ENCODE peak calls at places on chromosome 7, in five cellular contexts. One of them, this sample, is unnamed.

GRCh38 chr7:143910473-143911248 is 8.7 kb upstream of the TCAF1 start:
- DNase-seq in IMR-90: peak
- DNase-seq in cardiac fibroblast: no peak
- DNase-seq in heart right ventricle: no peak
- DNase-seq in astrocyte of the spinal cord: no peak
- DNase-seq in this sample: no peak

GRCh38 chr7:25389489-25390106 is 161.3 kb upstream of the NPVF start:
- DNase-seq in cardiac fibroblast: peak
- DNase-seq in IMR-90: peak
- DNase-seq in astrocyte of the spinal cord: peak
- DNase-seq in heart right ventricle: no peak
- DNase-seq in this sample: peak

GRCh38 chr7:40755438-40755837 is 620.6 kb downstream of the SUGCT start:
- DNase-seq in IMR-90: peak
- DNase-seq in astrocyte of the spinal cord: no peak
- DNase-seq in cardiac fibroblast: peak
- DNase-seq in heart right ventricle: no peak
- DNase-seq in this sample: no peak

GRCh38 chr7:150451097-150451793 is 815 bp downstream of the GIMAP8 start:
- DNase-seq in astrocyte of the spinal cord: no peak
- DNase-seq in cardiac fibroblast: no peak
- DNase-seq in IMR-90: no peak
- DNase-seq in heart right ventricle: peak
- DNase-seq in this sample: no peak

GRCh38 chr7:135414850-135415439 is 95.0 kb downstream of the CNOT4 start:
- DNase-seq in IMR-90: peak
- DNase-seq in astrocyte of the spinal cord: peak
- DNase-seq in heart right ventricle: no peak
- DNase-seq in cardiac fibroblast: peak
- DNase-seq in this sample: peak

GRCh38 chr7:151275813-151276577 is 27.5 kb upstream of the SMARCD3 start:
- DNase-seq in cardiac fibroblast: no peak
- DNase-seq in IMR-90: no peak
- DNase-seq in heart right ventricle: no peak
- DNase-seq in astrocyte of the spinal cord: no peak
- DNase-seq in this sample: no peak

GRCh38 chr7:112940314-112940732 is 146.3 kb downstream of the GPR85 start:
- DNase-seq in IMR-90: no peak
- DNase-seq in cardiac fibroblast: no peak
- DNase-seq in heart right ventricle: no peak
- DNase-seq in astrocyte of the spinal cord: no peak
- DNase-seq in this sample: no peak

GRCh38 chr7:131880078-131880477 is 323.6 kb upstream of the PODXL start:
- DNase-seq in heart right ventricle: no peak
- DNase-seq in astrocyte of the spinal cord: no peak
- DNase-seq in cardiac fibroblast: no peak
- DNase-seq in IMR-90: no peak
- DNase-seq in this sample: no peak

GRCh38 chr7:117250801-117251200 is 72.1 kb downstream of the WNT2 start:
- DNase-seq in cardiac fibroblast: peak
- DNase-seq in IMR-90: peak
- DNase-seq in heart right ventricle: no peak
- DNase-seq in astrocyte of the spinal cord: no peak
- DNase-seq in this sample: no peak

GRCh38 chr7:44184221-44184873 is 4.9 kb downstream of the GCK start:
- DNase-seq in astrocyte of the spinal cord: peak
- DNase-seq in cardiac fibroblast: peak
- DNase-seq in heart right ventricle: no peak
- DNase-seq in IMR-90: peak
- DNase-seq in this sample: no peak

GRCh38 chr7:109456116-109456515 is 886.4 kb downstream of the DNAJB9 start:
- DNase-seq in astrocyte of the spinal cord: no peak
- DNase-seq in IMR-90: no peak
- DNase-seq in cardiac fibroblast: no peak
- DNase-seq in heart right ventricle: no peak
- DNase-seq in this sample: no peak
- TF ChIP-seq CTCF in astrocyte of the spinal cord: no peak
- TF ChIP-seq CTCF in IMR-90: no peak
- TF ChIP-seq CTCF in cardiac fibroblast: no peak
- TF ChIP-seq CTCF in heart right ventricle: no peak
- TF ChIP-seq CTCF in this sample: no peak

DNA sequence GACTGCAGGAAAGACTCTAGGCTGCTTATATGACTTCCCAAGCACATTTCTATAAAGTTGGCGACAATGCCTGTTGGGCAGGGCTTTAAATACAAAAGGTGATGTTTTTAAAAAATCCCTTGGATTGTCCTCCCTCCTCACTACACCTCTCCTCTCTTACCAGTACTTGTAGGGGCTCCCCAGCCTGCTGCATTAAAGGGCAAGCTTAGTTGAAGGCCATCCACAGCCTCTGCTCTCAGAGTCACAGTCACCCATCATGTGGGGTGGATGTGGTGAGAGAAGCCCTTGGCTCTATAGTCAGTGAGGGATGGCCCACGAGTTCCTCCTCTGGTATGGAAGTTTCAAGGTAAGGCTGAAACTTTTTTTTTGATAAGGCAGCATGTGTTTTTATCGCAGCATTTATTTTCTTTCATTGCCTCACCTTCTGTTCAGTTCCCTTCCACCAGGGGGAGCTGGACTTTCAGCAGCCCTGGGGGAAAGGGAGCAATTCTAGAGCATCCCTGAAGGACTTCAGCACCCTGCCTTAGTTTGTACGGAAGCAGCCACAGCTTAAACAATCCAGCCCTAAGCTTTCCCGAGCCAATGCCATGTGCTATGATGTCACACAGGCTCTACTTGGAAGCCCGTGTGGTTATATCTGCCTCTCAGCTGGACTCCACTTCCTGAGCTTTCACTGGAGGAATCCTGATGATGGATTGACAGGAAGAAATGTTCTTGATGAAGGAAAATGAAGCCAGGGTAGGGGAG is 131.9 kb downstream of the CALCR start:
- DNase-seq in astrocyte of the spinal cord: peak
- DNase-seq in heart right ventricle: no peak
- DNase-seq in IMR-90: peak
- DNase-seq in cardiac fibroblast: peak
- DNase-seq in this sample: no peak
- TF ChIP-seq CTCF in astrocyte of the spinal cord: peak
- TF ChIP-seq CTCF in heart right ventricle: peak
- TF ChIP-seq CTCF in IMR-90: peak
- TF ChIP-seq CTCF in cardiac fibroblast: peak
- TF ChIP-seq CTCF in this sample: peak

GRCh38 chr7:23658831-23659427 is 21.1 kb upstream of the FAM221A start:
- DNase-seq in IMR-90: no peak
- DNase-seq in heart right ventricle: no peak
- DNase-seq in astrocyte of the spinal cord: no peak
- DNase-seq in cardiac fibroblast: no peak
- DNase-seq in this sample: no peak

GRCh38 chr7:23653942-23654341 is 26.1 kb upstream of the FAM221A start:
- DNase-seq in cardiac fibroblast: no peak
- DNase-seq in IMR-90: no peak
- DNase-seq in astrocyte of the spinal cord: no peak
- DNase-seq in heart right ventricle: no peak
- DNase-seq in this sample: no peak

GRCh38 chr7:23655433-23655832 is 24.6 kb upstream of the FAM221A start:
- DNase-seq in IMR-90: no peak
- DNase-seq in heart right ventricle: no peak
- DNase-seq in cardiac fibroblast: no peak
- DNase-seq in astrocyte of the spinal cord: no peak
- DNase-seq in this sample: no peak

DNA sequence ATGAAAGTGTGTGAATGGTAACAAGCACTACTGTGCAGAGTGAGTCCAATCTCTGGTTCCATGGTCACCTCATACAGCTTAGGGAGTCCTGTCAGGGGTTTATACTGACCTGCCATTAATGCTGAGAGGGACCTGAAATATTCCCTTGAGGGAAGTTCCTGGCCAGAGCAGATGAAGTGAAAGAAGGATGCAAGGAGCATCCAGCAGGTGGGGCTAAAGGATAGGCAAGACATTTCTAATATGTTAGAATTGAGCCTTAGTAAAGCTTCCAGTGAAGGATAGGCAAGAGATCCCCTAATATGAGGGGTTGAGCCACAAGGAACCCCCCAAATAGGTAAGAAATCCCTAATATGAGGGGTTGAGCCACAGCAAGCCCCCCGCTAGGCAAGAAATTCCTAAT is 25.5 kb upstream of the FAM221A start:
- DNase-seq in astrocyte of the spinal cord: no peak
- DNase-seq in heart right ventricle: no peak
- DNase-seq in IMR-90: peak
- DNase-seq in cardiac fibroblast: peak
- DNase-seq in this sample: no peak
- TF ChIP-seq CTCF in astrocyte of the spinal cord: peak
- TF ChIP-seq CTCF in heart right ventricle: peak
- TF ChIP-seq CTCF in IMR-90: peak
- TF ChIP-seq CTCF in cardiac fibroblast: peak
- TF ChIP-seq CTCF in this sample: peak

DNA sequence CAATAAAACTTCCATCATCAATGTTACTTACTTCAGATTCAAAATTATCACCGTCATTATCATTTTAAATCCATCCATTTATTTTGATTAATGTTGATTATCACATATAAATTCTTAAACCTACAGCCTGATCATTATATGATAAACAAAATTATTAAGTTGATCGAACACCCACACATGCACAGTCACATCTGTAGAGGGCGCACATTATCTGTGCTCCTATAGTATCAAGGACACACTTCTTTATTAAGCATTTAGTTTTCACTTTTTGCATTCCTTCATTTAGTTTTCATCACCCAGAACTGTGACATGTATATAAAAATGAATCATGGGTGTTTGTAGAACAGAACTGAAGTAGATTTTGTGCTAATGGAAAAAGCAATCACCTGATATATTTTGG is 26.2 kb upstream of the ZNF716 start:
- DNase-seq in heart right ventricle: no peak
- DNase-seq in astrocyte of the spinal cord: no peak
- DNase-seq in IMR-90: no peak
- DNase-seq in cardiac fibroblast: no peak
- DNase-seq in this sample: no peak
- TF ChIP-seq CTCF in heart right ventricle: no peak
- TF ChIP-seq CTCF in astrocyte of the spinal cord: no peak
- TF ChIP-seq CTCF in IMR-90: no peak
- TF ChIP-seq CTCF in cardiac fibroblast: no peak
- TF ChIP-seq CTCF in this sample: no peak